ENCODE peak calls at places on chromosomes 2 and 18, in four cellular contexts. One of them, this sample, is unnamed.

GRCh38 chr18:37492952-37493351 is 72.6 kb downstream of the CELF4 start:
- DNase-seq in Daoy: no peak
- DNase-seq in pancreas: no peak
- DNase-seq in osteocyte: no peak
- DNase-seq in this sample: no peak

GRCh38 chr18:598053-598665 is 1.4 kb downstream of the CLUL1 start:
- DNase-seq in osteocyte: no peak
- DNase-seq in pancreas: no peak
- DNase-seq in Daoy: no peak
- DNase-seq in this sample: no peak

GRCh38 chr2:226800941-226801784 is 1.5 kb upstream of the IRS1 start:
- DNase-seq in Daoy: peak; percentile 87
- DNase-seq in pancreas: peak; percentile 91
- DNase-seq in osteocyte: no peak
- DNase-seq in this sample: peak; percentile 85

GRCh38 chr18:63322908-63323634 is 3.5 kb upstream of the BCL2 start:
- DNase-seq in pancreas: no peak
- DNase-seq in Daoy: peak; percentile 58
- DNase-seq in osteocyte: no peak
- DNase-seq in this sample: peak; percentile 74

GRCh38 chr2:233362742-233363141 is 8.4 kb downstream of the DGKD start:
- DNase-seq in Daoy: no peak
- DNase-seq in osteocyte: no peak
- DNase-seq in pancreas: no peak
- DNase-seq in this sample: no peak

GRCh38 chr18:688322-688721 is 24.1 kb downstream of the ENOSF1 start:
- DNase-seq in pancreas: no peak
- DNase-seq in osteocyte: no peak
- DNase-seq in Daoy: no peak
- DNase-seq in this sample: no peak

GRCh38 chr2:16747257-16747656 is 81.6 kb upstream of the CYRIA start:
- DNase-seq in pancreas: no peak
- DNase-seq in osteocyte: no peak
- DNase-seq in Daoy: no peak
- DNase-seq in this sample: no peak

GRCh38 chr2:25236736-25237135 is 68.4 kb upstream of the POMC start:
- DNase-seq in Daoy: no peak
- DNase-seq in pancreas: no peak
- DNase-seq in osteocyte: no peak
- DNase-seq in this sample: no peak

GRCh38 chr2:164314148-164314547 is 307.1 kb downstream of the GRB14 start:
- DNase-seq in Daoy: no peak
- DNase-seq in pancreas: no peak
- DNase-seq in osteocyte: no peak
- DNase-seq in this sample: no peak

GRCh38 chr2:134280726-134281125 is 26.9 kb downstream of the MGAT5 start:
- DNase-seq in pancreas: no peak
- DNase-seq in Daoy: no peak
- DNase-seq in osteocyte: no peak
- DNase-seq in this sample: no peak